ENCODE peak calls at places on chromosomes 12 and 14, in six cellular contexts. Z is heart right ventricle, R is thyroid gland, K is brain microvascular endothelial cell, Y is heart left ventricle, O is A549. N is an unnamed sample.

GRCh38 chr14:105061428-105062047 is 3.7 kb downstream of the GPR132 start:
- DNase-seq in Y (peak), K (no peak), Z (peak), R (peak), O (no peak), N (peak)

GRCh38 chr12:4217091-4217490 is 56.5 kb upstream of the CCND2 start:
- DNase-seq in Z (no peak), O (no peak), R (no peak), Y (no peak), K (no peak), N (no peak)

GRCh38 chr14:20501346-20501745 is 4.0 kb upstream of the RNASE10 start:
- DNase-seq in Y (no peak), K (peak), O (no peak), Z (no peak), R (no peak), N (no peak)

GRCh38 chr14:73736842-73737241 is 22.7 kb upstream of the PNMA1 start:
- DNase-seq in K (no peak), O (no peak), R (no peak), Z (no peak), Y (peak), N (peak)

GRCh38 chr14:77083082-77083481 is 15.0 kb upstream of the CIPC start:
- DNase-seq in K (no peak), O (no peak), Z (no peak), Y (no peak), R (no peak), N (no peak)

GRCh38 chr12:7431993-7432685 is 11.8 kb downstream of the CD163L1 start:
- DNase-seq in Z (no peak), O (no peak), Y (no peak), R (no peak), K (no peak), N (no peak)

GRCh38 chr12:121802843-121803698 is 738 bp upstream of the SETD1B start:
- DNase-seq in O (peak), K (peak), R (peak), Y (peak), Z (peak), N (peak)

GRCh38 chr14:103808403-103809001 is 38.9 kb downstream of the PPP1R13B start:
- DNase-seq in K (peak), R (peak), Y (peak), O (peak), Z (peak), N (no peak)

GRCh38 chr14:72736348-72736747 is 157.6 kb downstream of the DPF3 start:
- DNase-seq in R (no peak), O (no peak), Z (no peak), Y (no peak), K (peak), N (no peak)

GRCh38 chr12:55829967-55830600 is 697 bp upstream of the DNAJC14 start:
- DNase-seq in Y (peak), O (peak), K (no peak), Z (peak), R (peak), N (no peak)
- TF ChIP-seq CTCF in Y (no peak), O (no peak), K (no peak), Z (no peak), R (no peak), N (no peak)

DNA sequence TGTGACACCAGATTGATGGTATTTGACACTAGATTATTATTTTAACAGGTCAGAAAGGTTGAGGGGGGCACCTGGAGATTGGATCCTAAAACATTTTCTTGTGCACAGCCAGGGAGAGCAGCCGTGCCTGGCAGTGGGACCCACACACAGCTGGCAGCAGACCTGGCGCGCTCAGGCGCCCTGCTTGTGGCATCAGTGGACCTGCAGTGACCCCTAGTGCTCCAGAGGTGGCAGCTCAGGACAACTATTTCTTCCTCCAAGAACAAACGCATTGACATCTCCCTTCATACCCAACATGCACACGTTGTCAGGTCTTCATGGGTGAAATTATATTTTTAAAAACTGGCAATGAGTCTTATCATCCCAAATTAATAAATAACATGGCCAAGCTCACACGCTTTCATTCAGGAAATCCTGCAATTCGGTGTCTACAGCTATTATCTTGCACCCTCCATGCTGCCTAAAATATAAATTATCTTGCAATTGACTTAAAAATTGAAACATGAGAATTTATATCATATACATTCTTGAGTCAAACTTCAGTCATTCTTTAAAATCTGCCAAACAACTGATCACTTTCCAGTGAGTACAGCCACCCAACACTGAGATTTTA is 7.7 kb upstream of the TMEM132D start:
- DNase-seq in R (peak), Z (peak), K (peak), Y (peak), O (peak), N (no peak)
- TF ChIP-seq CTCF in R (peak), Z (peak), K (peak), Y (peak), O (peak), N (peak)

GRCh38 chr14:26132061-26132460 is 465.8 kb downstream of the NOVA1 start:
- DNase-seq in O (no peak), Z (no peak), K (peak), Y (no peak), R (no peak), N (no peak)

GRCh38 chr14:26138764-26139445 is 458.9 kb downstream of the NOVA1 start:
- DNase-seq in O (no peak), R (no peak), K (peak), Y (no peak), Z (no peak), N (no peak)

GRCh38 chr14:26137161-26137560 is 460.7 kb downstream of the NOVA1 start:
- DNase-seq in Z (no peak), K (no peak), O (no peak), R (no peak), Y (no peak), N (no peak)
- TF ChIP-seq CTCF in Z (no peak), K (peak), O (no peak), R (no peak), Y (no peak), N (no peak)

DNA sequence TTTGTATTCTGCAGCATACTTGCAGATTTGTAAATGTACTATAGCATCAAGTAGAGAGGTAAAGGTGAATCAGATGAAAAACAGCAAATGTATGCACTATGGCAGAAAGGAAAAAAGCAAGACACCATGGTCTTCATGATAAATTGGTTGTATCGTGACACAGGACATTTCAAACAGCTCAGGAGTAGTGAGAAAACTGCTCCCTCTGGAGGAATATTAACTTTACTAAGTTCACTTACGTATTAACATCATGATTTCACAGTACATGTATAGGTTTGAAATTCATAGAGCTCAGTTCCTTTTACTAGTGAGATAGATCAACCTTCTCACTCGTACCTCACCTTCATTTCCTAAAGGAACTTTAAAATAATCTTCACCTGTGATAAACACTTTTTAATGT is 6.5 kb downstream of the MBIP start:
- DNase-seq in R (no peak), Y (no peak), O (no peak), Z (no peak), K (no peak), N (no peak)
- TF ChIP-seq CTCF in R (peak), Y (no peak), O (peak), Z (no peak), K (no peak), N (no peak)

GRCh38 chr14:57530571-57530970 is 36.9 kb upstream of the CCDC198 start:
- DNase-seq in Y (no peak), O (no peak), Z (no peak), R (no peak), K (no peak), N (no peak)

DNA sequence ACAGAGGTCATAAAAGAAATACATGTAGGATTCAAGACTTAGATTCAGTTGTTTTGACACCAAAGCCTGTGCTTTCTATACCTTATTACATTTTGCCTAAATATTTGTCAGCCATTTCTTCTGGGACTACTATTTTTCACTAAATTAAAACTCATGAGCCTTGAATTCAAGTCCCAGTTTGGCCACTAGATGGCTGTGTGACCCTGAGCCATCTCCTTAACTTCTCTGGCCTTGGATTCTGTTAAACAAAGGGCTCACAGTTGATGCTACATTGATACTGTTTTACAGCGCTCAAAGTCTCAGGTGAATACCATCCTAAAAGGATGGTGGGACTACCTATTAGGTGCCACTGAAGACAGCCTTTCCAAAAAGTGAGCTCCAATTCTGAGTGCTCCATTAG is 39.6 kb upstream of the CCDC198 start:
- DNase-seq in K (peak), R (peak), Z (no peak), Y (no peak), O (peak), N (no peak)
- TF ChIP-seq CTCF in K (peak), R (peak), Z (peak), Y (no peak), O (peak), N (no peak)

GRCh38 chr12:102879144-102879763 is 37.8 kb downstream of the PAH start:
- DNase-seq in O (peak), Z (no peak), Y (no peak), R (peak), K (peak), N (no peak)
- TF ChIP-seq CTCF in O (peak), Z (no peak), Y (no peak), R (peak), K (peak), N (no peak)

GRCh38 chr14:93975791-93976476 is 436 bp downstream of the ASB2 start:
- DNase-seq in K (no peak), O (no peak), R (no peak), Y (no peak), Z (no peak), N (no peak)
- TF ChIP-seq CTCF in K (no peak), O (no peak), R (no peak), Y (no peak), Z (no peak), N (no peak)

DNA sequence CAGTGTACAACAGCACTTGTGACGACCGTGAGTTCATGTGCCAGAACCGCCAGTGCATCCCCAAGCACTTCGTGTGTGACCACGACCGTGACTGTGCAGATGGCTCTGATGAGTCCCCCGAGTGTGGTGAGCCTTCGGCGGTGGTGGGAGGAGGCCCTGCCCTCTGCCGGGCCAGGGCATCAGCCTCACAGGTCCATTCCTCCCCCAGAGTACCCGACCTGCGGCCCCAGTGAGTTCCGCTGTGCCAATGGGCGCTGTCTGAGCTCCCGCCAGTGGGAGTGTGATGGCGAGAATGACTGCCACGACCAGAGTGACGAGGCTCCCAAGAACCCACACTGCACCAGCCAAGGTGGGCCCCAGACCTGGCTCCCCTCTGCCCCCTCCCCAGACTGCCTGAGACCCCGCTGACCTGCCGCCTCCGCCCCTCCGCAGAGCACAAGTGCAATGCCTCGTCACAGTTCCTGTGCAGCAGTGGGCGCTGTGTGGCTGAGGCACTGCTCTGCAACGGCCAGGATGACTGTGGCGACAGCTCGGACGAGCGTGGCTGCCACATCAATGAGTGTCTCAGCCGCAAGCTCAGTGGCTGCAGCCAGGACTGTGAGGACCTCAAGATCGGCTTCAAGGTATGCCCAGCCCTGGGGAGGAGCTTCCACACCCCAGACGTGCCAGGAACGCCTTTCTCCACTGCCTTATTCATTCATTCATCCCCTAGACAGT is 20.8 kb upstream of the NXPH4 start:
- DNase-seq in Z (no peak), K (no peak), R (no peak), Y (no peak), O (no peak), N (no peak)
- TF ChIP-seq CTCF in Z (no peak), K (no peak), R (no peak), Y (no peak), O (no peak), N (no peak)

DNA sequence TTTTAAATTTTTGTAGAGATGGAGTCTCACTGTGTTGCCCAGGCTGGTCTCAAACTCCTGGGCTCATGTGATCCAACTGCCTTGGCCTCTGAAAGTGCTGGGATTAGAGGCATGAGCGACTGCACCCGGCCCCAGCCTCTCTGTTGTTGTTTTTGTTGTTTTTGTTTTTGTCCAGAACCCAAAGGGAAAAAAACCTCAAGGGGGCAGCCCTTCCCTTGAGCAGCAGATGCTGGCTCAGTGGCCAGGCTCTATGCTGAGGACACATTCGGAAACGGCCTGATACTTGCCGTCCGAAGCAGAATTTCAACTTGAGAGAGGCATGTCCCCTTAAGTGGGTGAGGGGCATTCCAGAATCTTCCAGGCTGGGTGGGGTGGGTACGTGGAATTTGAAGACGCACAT is 6.7 kb downstream of the MVK start:
- DNase-seq in Z (no peak), O (no peak), R (no peak), Y (no peak), K (no peak), N (no peak)
- TF ChIP-seq CTCF in Z (no peak), O (no peak), R (no peak), Y (no peak), K (no peak), N (no peak)

GRCh38 chr14:30252151-30252550 is 306.8 kb upstream of the G2E3 start:
- DNase-seq in Z (no peak), Y (no peak), K (no peak), O (no peak), R (no peak), N (no peak)
- TF ChIP-seq CTCF in Z (no peak), Y (no peak), K (no peak), O (no peak), R (no peak), N (no peak)